ENCODE peak calls at places on chromosome 10, in five cellular contexts. One of them, this sample, is unnamed.

GRCh38 chr10:43160067-43160918 is 22.0 kb downstream of the CSGALNACT2 start:
- DNase-seq in tibial artery: no peak
- DNase-seq in AG10803: peak; percentile 84
- DNase-seq in natural killer cell: no peak
- DNase-seq in A549: no peak
- DNase-seq in this sample: no peak

GRCh38 chr10:60767424-60767823 is 10.9 kb upstream of the CDK1 start:
- DNase-seq in tibial artery: no peak
- DNase-seq in AG10803: no peak
- DNase-seq in natural killer cell: no peak
- DNase-seq in A549: peak; percentile 4
- DNase-seq in this sample: no peak

GRCh38 chr10:116712499-116712898 is 29.9 kb downstream of the HSPA12A start:
- DNase-seq in tibial artery: no peak
- DNase-seq in AG10803: no peak
- DNase-seq in natural killer cell: no peak
- DNase-seq in A549: no peak
- DNase-seq in this sample: no peak

GRCh38 chr10:105647354-105647753 is 1006.3 kb downstream of the SORCS3 start:
- DNase-seq in tibial artery: no peak
- DNase-seq in AG10803: no peak
- DNase-seq in natural killer cell: no peak
- DNase-seq in A549: no peak
- DNase-seq in this sample: no peak

GRCh38 chr10:87930929-87931835 is 67.8 kb downstream of the PTEN start:
- DNase-seq in tibial artery: no peak
- DNase-seq in AG10803: no peak
- DNase-seq in natural killer cell: no peak
- DNase-seq in A549: no peak
- DNase-seq in this sample: no peak

GRCh38 chr10:48457949-48458661 is 146.8 kb downstream of the ARHGAP22 start:
- DNase-seq in tibial artery: no peak
- DNase-seq in AG10803: no peak
- DNase-seq in natural killer cell: no peak
- DNase-seq in A549: no peak
- DNase-seq in this sample: no peak

GRCh38 chr10:65566906-65567305 is 1358.9 kb upstream of the LRRTM3 start:
- DNase-seq in tibial artery: no peak
- DNase-seq in AG10803: no peak
- DNase-seq in natural killer cell: no peak
- DNase-seq in A549: no peak
- DNase-seq in this sample: no peak

GRCh38 chr10:71501402-71501801 is 104.7 kb downstream of the CDH23 start:
- DNase-seq in tibial artery: no peak
- DNase-seq in AG10803: no peak
- DNase-seq in natural killer cell: no peak
- DNase-seq in A549: no peak
- DNase-seq in this sample: no peak

GRCh38 chr10:60943372-60944158 is 420 bp downstream of the RHOBTB1 start:
- DNase-seq in tibial artery: peak; percentile 65
- DNase-seq in AG10803: peak; percentile 72
- DNase-seq in natural killer cell: peak; percentile 16
- DNase-seq in A549: peak; percentile 70
- DNase-seq in this sample: no peak

GRCh38 chr10:11177926-11178453 is 160.3 kb downstream of the CELF2 start:
- DNase-seq in tibial artery: no peak
- DNase-seq in AG10803: no peak
- DNase-seq in natural killer cell: peak; percentile 48
- DNase-seq in A549: no peak
- DNase-seq in this sample: no peak

GRCh38 chr10:178208-178607 is 43.0 kb downstream of the ZMYND11 start:
- DNase-seq in tibial artery: no peak
- DNase-seq in AG10803: peak; percentile 64
- DNase-seq in natural killer cell: no peak
- DNase-seq in A549: peak; percentile 33
- DNase-seq in this sample: no peak

GRCh38 chr10:75654171-75654772 is 222.8 kb downstream of the LRMDA start:
- DNase-seq in tibial artery: no peak
- DNase-seq in AG10803: peak; percentile 29
- DNase-seq in natural killer cell: no peak
- DNase-seq in A549: no peak
- DNase-seq in this sample: no peak

GRCh38 chr10:124539935-124540641 is 78.5 kb downstream of the LHPP start:
- DNase-seq in tibial artery: peak; percentile 38
- DNase-seq in AG10803: peak; percentile 13
- DNase-seq in natural killer cell: peak; percentile 69
- DNase-seq in A549: peak; percentile 28
- DNase-seq in this sample: no peak

GRCh38 chr10:93475871-93476270 is 6.3 kb downstream of the MYOF start:
- DNase-seq in tibial artery: no peak
- DNase-seq in AG10803: peak; percentile 61
- DNase-seq in natural killer cell: no peak
- DNase-seq in A549: peak; percentile 97
- DNase-seq in this sample: no peak

GRCh38 chr10:124667425-124668130 is 76.6 kb downstream of the FAM53B start:
- DNase-seq in tibial artery: no peak
- DNase-seq in AG10803: no peak
- DNase-seq in natural killer cell: no peak
- DNase-seq in A549: no peak
- DNase-seq in this sample: no peak

GRCh38 chr10:11447571-11447970 is 163.9 kb downstream of the USP6NL start:
- DNase-seq in tibial artery: no peak
- DNase-seq in AG10803: no peak
- DNase-seq in natural killer cell: no peak
- DNase-seq in A549: no peak
- DNase-seq in this sample: no peak

GRCh38 chr10:62661143-62661542 is 143.4 kb upstream of the ADO start:
- DNase-seq in tibial artery: no peak
- DNase-seq in AG10803: no peak
- DNase-seq in natural killer cell: no peak
- DNase-seq in A549: no peak
- DNase-seq in this sample: no peak

GRCh38 chr10:64286533-64286932 is 765.3 kb downstream of the REEP3 start:
- DNase-seq in tibial artery: no peak
- DNase-seq in AG10803: no peak
- DNase-seq in natural killer cell: no peak
- DNase-seq in A549: no peak
- DNase-seq in this sample: no peak

GRCh38 chr10:88379575-88379974 is 203.5 kb downstream of the RNLS start:
- DNase-seq in tibial artery: no peak
- DNase-seq in AG10803: peak; percentile 70
- DNase-seq in natural killer cell: no peak
- DNase-seq in A549: peak; percentile 21
- DNase-seq in this sample: peak; percentile 18

GRCh38 chr10:48523820-48524758 is 80.8 kb downstream of the ARHGAP22 start:
- DNase-seq in tibial artery: no peak
- DNase-seq in AG10803: peak; percentile 26
- DNase-seq in natural killer cell: no peak
- DNase-seq in A549: peak; percentile 29
- DNase-seq in this sample: no peak

GRCh38 chr10:63388421-63389031 is 77.3 kb downstream of the JMJD1C start:
- DNase-seq in tibial artery: no peak
- DNase-seq in AG10803: peak; percentile 12
- DNase-seq in natural killer cell: no peak
- DNase-seq in A549: no peak
- DNase-seq in this sample: no peak

GRCh38 chr10:94183666-94184264 is 179.0 kb downstream of the NOC3L start:
- DNase-seq in tibial artery: no peak
- DNase-seq in AG10803: peak; percentile 87
- DNase-seq in natural killer cell: no peak
- DNase-seq in A549: peak; percentile 33
- DNase-seq in this sample: no peak

GRCh38 chr10:99292159-99292558 is 37.0 kb upstream of the CNNM1 start:
- DNase-seq in tibial artery: no peak
- DNase-seq in AG10803: peak; percentile 94
- DNase-seq in natural killer cell: no peak
- DNase-seq in A549: peak; percentile 54
- DNase-seq in this sample: peak; percentile 15

GRCh38 chr10:111600772-111601171 is 523.9 kb downstream of the ADRA2A start:
- DNase-seq in tibial artery: no peak
- DNase-seq in AG10803: no peak
- DNase-seq in natural killer cell: no peak
- DNase-seq in A549: no peak
- DNase-seq in this sample: no peak

GRCh38 chr10:81875680-81876252 is 772 bp downstream of the NRG3 start:
- DNase-seq in tibial artery: no peak
- DNase-seq in AG10803: no peak
- DNase-seq in natural killer cell: no peak
- DNase-seq in A549: no peak
- DNase-seq in this sample: no peak

GRCh38 chr10:112435013-112435619 is 11.6 kb downstream of the ZDHHC6 start:
- DNase-seq in tibial artery: no peak
- DNase-seq in AG10803: peak; percentile 49
- DNase-seq in natural killer cell: no peak
- DNase-seq in A549: peak; percentile 40
- DNase-seq in this sample: no peak

GRCh38 chr10:34576789-34577188 is 238.3 kb downstream of the PARD3 start:
- DNase-seq in tibial artery: no peak
- DNase-seq in AG10803: no peak
- DNase-seq in natural killer cell: no peak
- DNase-seq in A549: no peak
- DNase-seq in this sample: no peak

GRCh38 chr10:30378607-30379006 is 29.5 kb upstream of the MTPAP start:
- DNase-seq in tibial artery: no peak
- DNase-seq in AG10803: no peak
- DNase-seq in natural killer cell: no peak
- DNase-seq in A549: no peak
- DNase-seq in this sample: no peak
- TF ChIP-seq CTCF in tibial artery: no peak
- TF ChIP-seq CTCF in AG10803: no peak
- TF ChIP-seq CTCF in natural killer cell: no peak
- TF ChIP-seq CTCF in A549: no peak
- TF ChIP-seq CTCF in this sample: no peak

GRCh38 chr10:102834143-102834542 is 3.1 kb downstream of the CYP17A1 start:
- DNase-seq in tibial artery: no peak
- DNase-seq in AG10803: no peak
- DNase-seq in natural killer cell: no peak
- DNase-seq in A549: peak; percentile 27
- DNase-seq in this sample: no peak

GRCh38 chr10:102831322-102832071 is 5.7 kb downstream of the CYP17A1 start:
- DNase-seq in tibial artery: no peak
- DNase-seq in AG10803: peak; percentile 64
- DNase-seq in natural killer cell: no peak
- DNase-seq in A549: no peak
- DNase-seq in this sample: no peak

GRCh38 chr10:102835007-102835482 is 2.2 kb downstream of the CYP17A1 start:
- DNase-seq in tibial artery: peak; percentile 56
- DNase-seq in AG10803: peak; percentile 66
- DNase-seq in natural killer cell: peak; percentile 64
- DNase-seq in A549: peak; percentile 78
- DNase-seq in this sample: no peak

GRCh38 chr10:102832248-102832647 is 5.0 kb downstream of the CYP17A1 start:
- DNase-seq in tibial artery: no peak
- DNase-seq in AG10803: no peak
- DNase-seq in natural killer cell: no peak
- DNase-seq in A549: no peak
- DNase-seq in this sample: no peak

GRCh38 chr10:102832987-102833386 is 4.2 kb downstream of the CYP17A1 start:
- DNase-seq in tibial artery: no peak
- DNase-seq in AG10803: peak; percentile 59
- DNase-seq in natural killer cell: no peak
- DNase-seq in A549: no peak
- DNase-seq in this sample: no peak
- TF ChIP-seq CTCF in tibial artery: no peak
- TF ChIP-seq CTCF in AG10803: no peak
- TF ChIP-seq CTCF in natural killer cell: no peak
- TF ChIP-seq CTCF in A549: no peak
- TF ChIP-seq CTCF in this sample: no peak

DNA sequence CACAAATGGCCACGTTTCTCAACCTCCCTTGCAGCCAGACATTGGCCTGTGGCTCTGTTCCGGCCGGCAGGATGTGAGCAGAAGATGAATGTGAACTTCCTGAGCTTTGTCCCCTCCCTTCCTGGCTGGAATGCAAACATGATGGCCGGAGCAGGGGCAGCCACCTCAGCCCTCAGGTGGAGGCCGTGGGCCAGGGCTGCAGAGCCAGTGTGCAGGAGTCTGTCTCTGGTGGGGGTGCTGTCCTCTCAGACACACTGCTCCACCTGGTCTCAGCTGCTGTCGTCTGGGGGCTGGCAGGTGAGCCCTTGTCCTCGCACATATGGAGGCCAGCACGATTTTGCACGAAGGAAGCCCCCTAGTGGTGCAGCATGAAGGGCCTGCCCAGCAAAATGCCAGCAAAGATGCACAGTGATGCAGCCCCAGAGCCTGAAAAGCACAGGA is 25.3 kb upstream of the PWWP2B start:
- DNase-seq in tibial artery: no peak
- DNase-seq in AG10803: no peak
- DNase-seq in natural killer cell: no peak
- DNase-seq in A549: no peak
- DNase-seq in this sample: no peak
- TF ChIP-seq CTCF in tibial artery: no peak
- TF ChIP-seq CTCF in AG10803: peak; percentile 24
- TF ChIP-seq CTCF in natural killer cell: peak; percentile 19
- TF ChIP-seq CTCF in A549: peak; percentile 36
- TF ChIP-seq CTCF in this sample: peak; percentile 48

GRCh38 chr10:122086416-122087240 is 97.7 kb downstream of the TACC2 start:
- DNase-seq in tibial artery: no peak
- DNase-seq in AG10803: no peak
- DNase-seq in natural killer cell: no peak
- DNase-seq in A549: no peak
- DNase-seq in this sample: no peak

GRCh38 chr10:122087436-122087835 is 98.5 kb downstream of the TACC2 start:
- DNase-seq in tibial artery: no peak
- DNase-seq in AG10803: no peak
- DNase-seq in natural killer cell: no peak
- DNase-seq in A549: no peak
- DNase-seq in this sample: no peak

GRCh38 chr10:122085423-122085911 is 96.5 kb downstream of the TACC2 start:
- DNase-seq in tibial artery: no peak
- DNase-seq in AG10803: no peak
- DNase-seq in natural killer cell: no peak
- DNase-seq in A549: no peak
- DNase-seq in this sample: no peak

GRCh38 chr10:122091722-122092121 is 102.8 kb downstream of the TACC2 start:
- DNase-seq in tibial artery: no peak
- DNase-seq in AG10803: no peak
- DNase-seq in natural killer cell: no peak
- DNase-seq in A549: no peak
- DNase-seq in this sample: no peak

DNA sequence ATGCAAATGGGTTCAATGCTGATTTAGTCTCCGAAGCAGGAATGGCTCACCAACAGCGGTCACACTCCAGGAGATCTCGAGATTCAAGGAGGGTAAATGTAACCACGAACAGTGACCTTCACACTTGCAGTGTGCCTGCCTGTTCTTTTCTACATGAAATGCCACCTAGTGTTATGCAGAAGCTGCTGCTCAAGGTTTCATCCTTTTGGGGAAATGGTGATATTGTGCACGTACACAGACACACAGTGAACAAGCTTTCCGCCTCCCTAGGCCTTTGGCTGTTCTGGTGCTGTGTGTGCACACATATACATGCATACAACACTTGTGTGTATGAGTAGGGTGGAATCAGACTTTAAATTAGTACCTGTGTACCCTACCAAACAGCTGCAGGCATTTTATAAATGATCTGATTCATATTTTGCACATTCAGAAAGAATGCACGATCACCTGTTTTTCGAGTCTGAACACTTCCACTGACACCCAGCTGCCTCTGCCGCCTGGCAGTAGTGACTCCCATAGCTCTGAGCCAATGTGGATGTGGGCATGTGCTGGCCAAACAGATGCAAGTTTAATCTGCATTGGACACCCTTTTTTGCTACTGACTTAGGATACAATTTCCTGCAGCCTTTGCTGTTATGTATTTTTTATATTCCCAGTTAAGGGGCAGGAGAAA is 100.5 kb downstream of the TACC2 start:
- DNase-seq in tibial artery: no peak
- DNase-seq in AG10803: no peak
- DNase-seq in natural killer cell: no peak
- DNase-seq in A549: peak; percentile 34
- DNase-seq in this sample: no peak
- TF ChIP-seq CTCF in tibial artery: no peak
- TF ChIP-seq CTCF in AG10803: no peak
- TF ChIP-seq CTCF in natural killer cell: no peak
- TF ChIP-seq CTCF in A549: no peak
- TF ChIP-seq CTCF in this sample: peak; percentile 32

This sample was measured in epithelial cell of proximal tubule.